ENCODE peak calls at places on chromosomes 4 and X, in seven cellular contexts. One of them, this sample, is unnamed.

GRCh38 chrX:150035531-150035930 is 97.2 kb upstream of the EOLA2 start:
- DNase-seq in HepG2: no peak
- DNase-seq in HCT116: no peak
- DNase-seq in K562: no peak
- DNase-seq in SK-N-SH: no peak
- DNase-seq in GM12878: no peak
- DNase-seq in H1: no peak
- DNase-seq in this sample: no peak

GRCh38 chr4:42655921-42656735 is 777 bp downstream of the ATP8A1 start:
- DNase-seq in HepG2: peak
- DNase-seq in HCT116: no peak
- DNase-seq in K562: no peak
- DNase-seq in SK-N-SH: peak
- DNase-seq in GM12878: no peak
- DNase-seq in H1: peak
- DNase-seq in this sample: peak

GRCh38 chrX:10158279-10158939 is 1.6 kb downstream of the CLCN4 start:
- DNase-seq in HepG2: no peak
- DNase-seq in HCT116: no peak
- DNase-seq in K562: no peak
- DNase-seq in SK-N-SH: peak
- DNase-seq in GM12878: no peak
- DNase-seq in H1: peak
- DNase-seq in this sample: no peak

GRCh38 chr4:128854433-128854832 is 44.9 kb downstream of the JADE1 start:
- DNase-seq in HepG2: no peak
- DNase-seq in HCT116: no peak
- DNase-seq in K562: no peak
- DNase-seq in SK-N-SH: no peak
- DNase-seq in GM12878: no peak
- DNase-seq in H1: no peak
- DNase-seq in this sample: no peak

GRCh38 chr4:123488916-123489315 is 92.3 kb downstream of the SPRY1 start:
- DNase-seq in HepG2: peak
- DNase-seq in HCT116: peak
- DNase-seq in K562: peak
- DNase-seq in SK-N-SH: no peak
- DNase-seq in GM12878: peak
- DNase-seq in H1: no peak
- DNase-seq in this sample: no peak

GRCh38 chr4:98688416-98689290 is 30.2 kb upstream of the TSPAN5 start:
- DNase-seq in HepG2: peak
- DNase-seq in HCT116: peak
- DNase-seq in K562: peak
- DNase-seq in SK-N-SH: peak
- DNase-seq in GM12878: no peak
- DNase-seq in H1: no peak
- DNase-seq in this sample: no peak

GRCh38 chrX:30883141-30883540 is 5.9 kb downstream of the TAB3 start:
- DNase-seq in HepG2: no peak
- DNase-seq in HCT116: no peak
- DNase-seq in K562: no peak
- DNase-seq in SK-N-SH: no peak
- DNase-seq in GM12878: no peak
- DNase-seq in H1: no peak
- DNase-seq in this sample: no peak

GRCh38 chr4:128384091-128384520 is 96.5 kb upstream of the PGRMC2 start:
- DNase-seq in HepG2: no peak
- DNase-seq in HCT116: no peak
- DNase-seq in K562: no peak
- DNase-seq in SK-N-SH: no peak
- DNase-seq in GM12878: no peak
- DNase-seq in H1: no peak
- DNase-seq in this sample: peak

GRCh38 chr4:25817059-25817681 is 45.6 kb downstream of the SEL1L3 start:
- DNase-seq in HepG2: no peak
- DNase-seq in HCT116: no peak
- DNase-seq in K562: no peak
- DNase-seq in SK-N-SH: no peak
- DNase-seq in GM12878: no peak
- DNase-seq in H1: no peak
- DNase-seq in this sample: no peak

GRCh38 chr4:104330125-104330524 is 164.6 kb downstream of the CXXC4 start:
- DNase-seq in HepG2: no peak
- DNase-seq in HCT116: no peak
- DNase-seq in K562: no peak
- DNase-seq in SK-N-SH: no peak
- DNase-seq in GM12878: peak
- DNase-seq in H1: no peak
- DNase-seq in this sample: no peak

GRCh38 chr4:159227378-159227777 is 124.5 kb downstream of the RAPGEF2 start:
- DNase-seq in HepG2: no peak
- DNase-seq in HCT116: no peak
- DNase-seq in K562: no peak
- DNase-seq in SK-N-SH: no peak
- DNase-seq in GM12878: no peak
- DNase-seq in H1: no peak
- DNase-seq in this sample: no peak

GRCh38 chr4:15414601-15415091 is 13.2 kb upstream of the C1QTNF7 start:
- DNase-seq in HepG2: no peak
- DNase-seq in HCT116: no peak
- DNase-seq in K562: no peak
- DNase-seq in SK-N-SH: no peak
- DNase-seq in GM12878: no peak
- DNase-seq in H1: no peak
- DNase-seq in this sample: no peak

GRCh38 chr4:38856524-38857337 is at the start of gene TLR6:
- DNase-seq in HepG2: peak
- DNase-seq in HCT116: peak
- DNase-seq in K562: peak
- DNase-seq in SK-N-SH: peak
- DNase-seq in GM12878: peak
- DNase-seq in H1: peak
- DNase-seq in this sample: no peak

GRCh38 chr4:119103263-119103662 is 32.4 kb upstream of the MYOZ2 start:
- DNase-seq in HepG2: peak
- DNase-seq in HCT116: peak
- DNase-seq in K562: no peak
- DNase-seq in SK-N-SH: no peak
- DNase-seq in GM12878: no peak
- DNase-seq in H1: no peak
- DNase-seq in this sample: peak

DNA sequence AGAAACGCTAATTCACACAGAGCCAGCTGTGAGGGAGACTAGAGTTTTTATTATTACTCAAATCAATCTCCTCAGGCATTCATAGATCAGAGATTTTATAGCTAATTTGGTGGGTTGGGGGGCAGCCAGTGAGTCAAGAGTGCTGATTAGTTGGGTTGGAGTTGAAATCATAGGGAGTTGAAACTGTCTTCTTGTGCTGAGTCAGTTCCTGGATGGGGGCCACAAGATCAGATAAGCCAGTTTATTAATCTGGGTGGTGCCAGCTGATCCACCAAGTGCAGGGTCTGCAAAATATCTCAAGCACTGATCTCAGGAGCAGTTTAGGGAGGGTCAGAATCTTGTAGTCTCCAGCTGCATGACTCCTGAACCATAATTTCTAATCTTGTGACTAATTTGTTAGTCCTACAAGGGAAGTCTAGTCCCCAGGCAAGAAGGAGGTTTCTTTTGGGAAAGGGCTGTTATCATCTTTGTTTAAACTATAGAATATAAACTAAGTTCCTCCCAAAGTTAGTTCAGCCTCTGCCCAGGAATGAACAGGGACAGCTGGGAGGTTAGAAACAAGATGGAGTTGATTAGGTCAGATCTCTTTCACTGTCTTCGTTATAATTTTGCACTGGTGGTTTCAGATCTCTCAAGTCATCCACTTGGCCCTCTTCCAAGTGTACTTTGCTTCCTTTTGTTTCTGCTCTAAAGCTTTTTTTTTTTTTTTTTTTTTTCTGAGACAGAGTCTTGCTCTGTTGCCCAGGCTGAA is 5.4 kb upstream of the NAA11 start:
- DNase-seq in HepG2: no peak
- DNase-seq in HCT116: no peak
- DNase-seq in K562: no peak
- DNase-seq in SK-N-SH: no peak
- DNase-seq in GM12878: no peak
- DNase-seq in H1: no peak
- DNase-seq in this sample: no peak
- TF ChIP-seq JUND in HepG2: no peak
- TF ChIP-seq JUND in HCT116: no peak
- TF ChIP-seq JUND in K562: no peak
- TF ChIP-seq JUND in SK-N-SH: peak
- TF ChIP-seq JUND in GM12878: no peak
- TF ChIP-seq JUND in H1: no peak
- TF ChIP-seq JUND in this sample: no peak

GRCh38 chrX:22136711-22137110 is 104.6 kb downstream of the PHEX start:
- DNase-seq in HepG2: no peak
- DNase-seq in HCT116: no peak
- DNase-seq in K562: no peak
- DNase-seq in SK-N-SH: no peak
- DNase-seq in GM12878: no peak
- DNase-seq in H1: no peak
- DNase-seq in this sample: no peak

GRCh38 chrX:22135171-22135711 is 103.1 kb downstream of the PHEX start:
- DNase-seq in HepG2: no peak
- DNase-seq in HCT116: no peak
- DNase-seq in K562: no peak
- DNase-seq in SK-N-SH: no peak
- DNase-seq in GM12878: no peak
- DNase-seq in H1: no peak
- DNase-seq in this sample: peak

GRCh38 chrX:22134681-22135080 is 102.6 kb downstream of the PHEX start:
- DNase-seq in HepG2: peak
- DNase-seq in HCT116: no peak
- DNase-seq in K562: no peak
- DNase-seq in SK-N-SH: peak
- DNase-seq in GM12878: no peak
- DNase-seq in H1: no peak
- DNase-seq in this sample: peak

GRCh38 chrX:22141061-22141460 is 108.9 kb downstream of the PHEX start:
- DNase-seq in HepG2: no peak
- DNase-seq in HCT116: no peak
- DNase-seq in K562: no peak
- DNase-seq in SK-N-SH: no peak
- DNase-seq in GM12878: no peak
- DNase-seq in H1: no peak
- DNase-seq in this sample: no peak

DNA sequence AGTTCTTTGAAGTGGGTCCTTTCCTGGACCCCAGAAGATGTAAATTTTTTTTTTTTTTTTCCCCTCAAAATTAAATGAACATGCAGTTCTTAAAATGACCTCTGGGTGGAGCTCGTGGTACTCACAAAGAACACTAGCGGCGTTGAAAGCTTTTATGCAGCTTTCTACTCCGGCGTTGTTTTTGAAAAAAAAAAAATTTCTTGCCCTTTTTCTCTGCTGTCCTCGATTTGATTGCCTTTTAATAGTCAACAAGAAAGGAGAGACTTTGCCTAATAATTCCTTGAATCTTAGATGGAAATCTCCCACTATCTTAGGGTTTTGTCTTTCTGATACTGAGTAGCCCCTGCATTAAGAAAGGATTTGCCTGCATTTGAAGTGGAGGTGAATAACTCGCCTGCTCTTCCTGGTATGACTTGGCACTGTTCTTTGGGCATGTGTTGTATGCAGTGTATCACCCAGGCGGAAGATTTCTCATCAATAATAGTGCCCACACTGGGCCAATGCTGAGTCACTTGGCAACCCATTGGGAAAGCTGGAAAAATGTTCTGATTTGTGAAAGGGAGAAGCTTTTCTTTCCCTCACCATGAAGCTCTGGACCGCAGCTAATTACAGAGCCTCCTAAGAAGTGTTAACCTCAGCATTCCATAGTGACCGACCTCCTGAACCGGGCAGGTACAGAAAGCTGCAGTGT is 104.0 kb downstream of the PHEX start:
- DNase-seq in HepG2: peak
- DNase-seq in HCT116: peak
- DNase-seq in K562: peak
- DNase-seq in SK-N-SH: peak
- DNase-seq in GM12878: no peak
- DNase-seq in H1: no peak
- DNase-seq in this sample: no peak
- TF ChIP-seq JUND in HepG2: no peak
- TF ChIP-seq JUND in HCT116: peak
- TF ChIP-seq JUND in K562: no peak
- TF ChIP-seq JUND in SK-N-SH: peak
- TF ChIP-seq JUND in GM12878: no peak
- TF ChIP-seq JUND in H1: no peak
- TF ChIP-seq JUND in this sample: no peak

DNA sequence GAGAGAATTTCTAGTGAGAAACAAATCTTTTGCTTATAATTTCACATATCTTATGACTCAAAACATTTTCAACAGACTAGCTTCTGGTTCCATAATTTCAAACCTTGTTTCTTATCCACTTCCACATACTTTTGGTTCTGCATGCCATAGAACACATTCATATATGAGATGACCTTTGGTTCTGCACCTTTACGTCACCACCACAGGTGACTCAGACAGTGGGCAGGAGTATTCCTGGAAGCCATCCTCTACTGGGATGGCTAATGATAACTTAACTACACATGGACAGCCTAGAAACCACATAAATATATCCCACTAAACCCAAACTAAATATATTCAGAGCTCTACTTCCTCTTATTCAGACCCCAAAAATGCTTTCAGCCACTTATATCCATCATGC is 133.3 kb downstream of the DCK start:
- DNase-seq in HepG2: peak
- DNase-seq in HCT116: peak
- DNase-seq in K562: no peak
- DNase-seq in SK-N-SH: no peak
- DNase-seq in GM12878: no peak
- DNase-seq in H1: no peak
- DNase-seq in this sample: no peak
- TF ChIP-seq JUND in HepG2: no peak
- TF ChIP-seq JUND in HCT116: peak
- TF ChIP-seq JUND in K562: no peak
- TF ChIP-seq JUND in SK-N-SH: peak
- TF ChIP-seq JUND in GM12878: no peak
- TF ChIP-seq JUND in H1: no peak
- TF ChIP-seq JUND in this sample: no peak

DNA sequence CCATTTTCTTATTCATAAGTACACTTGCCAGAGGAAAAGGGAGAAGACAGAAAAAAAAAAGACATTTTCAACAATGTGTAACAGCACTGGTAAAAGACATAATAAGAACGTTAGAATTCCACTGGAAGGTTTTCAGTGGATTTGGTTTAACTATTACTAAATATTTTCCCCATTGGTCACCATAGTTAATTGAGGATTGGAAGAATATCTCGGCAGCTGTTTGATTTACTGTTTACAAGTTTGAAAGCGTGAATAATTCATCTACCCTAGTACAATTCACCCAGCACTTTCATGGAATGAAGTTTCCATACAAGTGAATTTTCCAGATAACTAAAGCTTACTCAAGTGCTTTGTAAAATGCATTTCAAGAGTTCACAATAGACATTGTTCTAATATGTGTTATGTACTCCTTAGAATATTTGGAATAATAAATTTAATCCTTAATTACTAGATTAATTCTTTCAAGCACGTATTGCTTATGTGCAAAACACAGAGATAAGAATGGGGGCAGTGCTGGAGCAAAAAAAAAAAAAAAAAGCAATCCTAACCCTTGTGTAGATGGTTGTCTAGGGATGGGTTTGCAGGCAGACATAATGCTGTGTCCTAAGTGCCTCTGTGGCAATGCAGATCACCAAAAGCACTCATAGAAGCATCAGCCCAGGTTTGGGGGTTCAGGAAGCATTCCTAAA is 57.1 kb downstream of the ENPEP start:
- DNase-seq in HepG2: no peak
- DNase-seq in HCT116: no peak
- DNase-seq in K562: no peak
- DNase-seq in SK-N-SH: no peak
- DNase-seq in GM12878: no peak
- DNase-seq in H1: no peak
- DNase-seq in this sample: no peak
- TF ChIP-seq JUND in HepG2: no peak
- TF ChIP-seq JUND in HCT116: no peak
- TF ChIP-seq JUND in K562: no peak
- TF ChIP-seq JUND in SK-N-SH: no peak
- TF ChIP-seq JUND in GM12878: no peak
- TF ChIP-seq JUND in H1: no peak
- TF ChIP-seq JUND in this sample: no peak

This sample was measured in T47D.